ENCODE peak calls at places on chromosomes 1 and 21, in nine cellular contexts. G is body of pancreas, J is BE2C, N is prostate gland, F is HFF-Myc, X is epithelial cell of proximal tubule, M is small intestine, K is WERI-Rb-1, H is fibroblast of lung. D is an unnamed sample.
A peak's percentile ranks its signal among the peaks of the same experiment; 100 is the strongest.

GRCh38 chr1:172167801-172168596 is 252.5 kb upstream of the C1orf105 start:
- DNase-seq in H (peak; percentile 96), N (no peak), M (peak; percentile 92), K (no peak), G (peak; percentile 20), F (no peak), X (peak; percentile 63), J (no peak), D (no peak)

GRCh38 chr1:189269011-189269410 is 1208.7 kb downstream of the BRINP3 start:
- DNase-seq in H (peak; percentile 37), K (no peak), F (no peak), X (no peak), J (no peak), N (no peak), M (no peak), G (no peak), D (no peak)

GRCh38 chr1:243708210-243708609 is 141.8 kb downstream of the AKT3 start:
- DNase-seq in H (no peak), X (no peak), G (no peak), K (no peak), N (no peak), F (no peak), M (no peak), J (no peak), D (no peak)

GRCh38 chr1:105626276-105626987 is 1430.0 kb upstream of the PRMT6 start:
- DNase-seq in X (no peak), N (no peak), K (no peak), M (no peak), H (no peak), F (no peak), J (no peak), G (no peak), D (no peak)

GRCh38 chr1:1630191-1630964 is 1.6 kb upstream of the MMP23B start:
- DNase-seq in F (no peak), J (no peak), X (no peak), G (peak; percentile 46), H (peak; percentile 61), K (no peak), N (peak; percentile 46), M (peak; percentile 80), D (peak; percentile 99)

GRCh38 chr1:157438236-157439012 is 113.9 kb downstream of the FCRL5 start:
- DNase-seq in K (no peak), F (no peak), H (peak; percentile 1), X (no peak), M (no peak), G (no peak), N (no peak), J (no peak), D (no peak)

GRCh38 chr1:67853704-67854103 is 20.4 kb upstream of the GNG12 start:
- DNase-seq in G (peak; percentile 48), X (no peak), N (no peak), F (peak; percentile 64), H (peak; percentile 88), M (peak; percentile 54), J (peak; percentile 64), K (peak; percentile 83), D (peak; percentile 78)

GRCh38 chr1:201486158-201486557 is 17.2 kb upstream of the PHLDA3 start:
- DNase-seq in F (no peak), X (no peak), M (no peak), H (no peak), J (no peak), K (no peak), G (no peak), N (no peak), D (no peak)

GRCh38 chr1:81803423-81804103 is 2.8 kb downstream of the ADGRL2 start:
- DNase-seq in H (peak; percentile 25), G (peak; percentile 15), M (no peak), F (no peak), J (no peak), K (peak; percentile 21), N (peak; percentile 20), X (no peak), D (peak; percentile 13)

GRCh38 chr21:46431448-46431847 is 27.2 kb upstream of the DIP2A start:
- DNase-seq in M (no peak), H (no peak), X (no peak), K (no peak), N (no peak), G (no peak), J (no peak), F (no peak), D (peak; percentile 43)

GRCh38 chr1:19861034-19861433 is 21.2 kb upstream of the OTUD3 start:
- DNase-seq in N (peak; percentile 61), K (no peak), F (peak; percentile 61), G (no peak), H (peak; percentile 78), J (no peak), M (peak; percentile 98), X (no peak), D (no peak)

GRCh38 chr1:37124501-37124900 is 90.2 kb upstream of the GRIK3 start:
- DNase-seq in H (no peak), N (no peak), J (peak; percentile 67), G (no peak), K (no peak), X (no peak), M (no peak), F (no peak), D (no peak)

GRCh38 chr1:177945943-177946650 is 23.8 kb downstream of the SEC16B start:
- DNase-seq in G (peak; percentile 51), H (peak; percentile 42), F (no peak), M (peak; percentile 34), N (peak; percentile 28), K (peak; percentile 76), X (no peak), J (peak; percentile 56), D (peak; percentile 83)

GRCh38 chr21:32414579-32415358 is 2.3 kb downstream of the EVA1C start:
- DNase-seq in M (no peak), N (no peak), K (no peak), X (no peak), J (no peak), H (peak; percentile 52), G (no peak), F (no peak), D (no peak)

GRCh38 chr1:23533288-23534130 is 2.5 kb upstream of the E2F2 start:
- DNase-seq in J (no peak), X (no peak), K (no peak), N (no peak), G (no peak), M (no peak), H (no peak), F (no peak), D (no peak)

GRCh38 chr1:171916315-171916771 is 75.0 kb downstream of the DNM3 start:
- DNase-seq in M (no peak), G (no peak), J (no peak), H (no peak), F (no peak), N (no peak), K (no peak), X (no peak), D (no peak)

GRCh38 chr1:201554789-201555592 is 16.1 kb downstream of the NAV1 start:
- DNase-seq in X (no peak), M (no peak), N (no peak), G (no peak), K (no peak), J (no peak), H (no peak), F (no peak), D (no peak)

GRCh38 chr1:218813247-218813646 is 360.4 kb upstream of the LYPLAL1 start:
- DNase-seq in X (no peak), F (no peak), N (no peak), K (no peak), G (no peak), M (no peak), H (peak; percentile 84), J (no peak), D (no peak)

GRCh38 chr1:114108741-114109255 is 44.9 kb downstream of the SYT6 start:
- DNase-seq in J (peak; percentile 48), N (no peak), G (no peak), K (no peak), H (peak; percentile 81), F (no peak), M (no peak), X (no peak), D (no peak)

DNA sequence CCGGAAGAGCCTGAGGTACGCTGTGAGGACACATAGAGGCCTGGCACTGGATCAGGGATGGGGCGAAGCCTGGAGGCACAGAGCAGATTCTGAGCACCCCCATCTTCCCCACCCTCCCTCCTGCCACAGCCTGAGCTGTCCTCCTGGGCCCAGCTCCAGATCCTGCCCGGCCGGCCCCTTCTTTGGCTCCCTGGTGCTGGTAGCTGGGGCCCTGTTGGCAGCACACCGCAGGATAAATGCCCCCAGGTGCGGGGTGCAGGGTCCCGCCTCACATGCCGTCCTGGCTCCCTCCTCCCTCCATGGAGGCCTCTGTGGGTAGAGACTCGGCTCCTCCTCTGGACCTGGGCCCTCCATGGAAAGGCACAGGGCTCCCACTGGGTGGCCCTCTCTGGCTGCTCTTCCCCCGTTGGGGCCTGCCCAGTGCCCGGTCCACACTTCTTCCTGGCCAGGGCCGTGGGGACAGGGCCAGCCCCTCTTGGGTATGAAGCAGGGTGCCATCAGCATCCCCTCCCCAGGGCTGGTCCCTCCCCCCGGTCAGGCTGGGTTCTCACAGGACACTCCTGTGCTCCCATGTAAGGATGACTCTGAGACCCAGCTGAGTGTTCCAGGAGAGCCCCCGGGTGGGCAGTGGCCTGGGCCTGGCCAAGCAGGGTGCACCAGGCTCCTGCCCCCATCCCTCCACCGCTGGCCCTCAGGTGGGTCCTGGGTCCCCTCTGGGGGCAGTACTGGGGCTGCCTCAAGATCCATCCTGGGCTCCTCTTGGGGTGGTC is 1.1 kb upstream of the OBSCN start:
- DNase-seq in X (no peak), N (no peak), M (no peak), K (no peak), H (no peak), J (no peak), F (no peak), G (no peak), D (peak; percentile 51)
- H3K4me3 ChIP-seq in X (no peak overlapping the region), N (no peak overlapping the region), M (no peak overlapping the region), K (no peak overlapping the region), H (no peak overlapping the region), J (no peak overlapping the region), F (no peak overlapping the region), G (no peak overlapping the region), D (no peak overlapping the region)

GRCh38 chr1:25031601-25031965 is 101.5 kb upstream of the RUNX3 start:
- DNase-seq in H (no peak), G (no peak), X (no peak), N (no peak), F (no peak), M (no peak), K (no peak), J (no peak), D (no peak)
- H3K4me3 ChIP-seq in H (no peak overlapping the region), G (no peak overlapping the region), X (no peak overlapping the region), N (no peak overlapping the region), F (no peak overlapping the region), M (no peak overlapping the region), K (no peak overlapping the region), J (no peak overlapping the region), D (no peak overlapping the region)

GRCh38 chr1:143720087-143721023 is 251.4 kb downstream of the FAM72C start:
- DNase-seq in F (no peak), K (no peak), M (peak; percentile 64), J (peak; percentile 93), G (peak; percentile 48), X (no peak), N (no peak), H (no peak), D (peak; percentile 36)
- H3K4me3 ChIP-seq in F (no peak overlapping the region), K (no peak overlapping the region), M (peak overlapping the region; percentile 36), J (peak overlapping the region; percentile 68), G (no peak overlapping the region), X (peak overlapping the region; percentile 35), N (no peak overlapping the region), H (no peak overlapping the region), D (peak overlapping the region; percentile 18)

DNA sequence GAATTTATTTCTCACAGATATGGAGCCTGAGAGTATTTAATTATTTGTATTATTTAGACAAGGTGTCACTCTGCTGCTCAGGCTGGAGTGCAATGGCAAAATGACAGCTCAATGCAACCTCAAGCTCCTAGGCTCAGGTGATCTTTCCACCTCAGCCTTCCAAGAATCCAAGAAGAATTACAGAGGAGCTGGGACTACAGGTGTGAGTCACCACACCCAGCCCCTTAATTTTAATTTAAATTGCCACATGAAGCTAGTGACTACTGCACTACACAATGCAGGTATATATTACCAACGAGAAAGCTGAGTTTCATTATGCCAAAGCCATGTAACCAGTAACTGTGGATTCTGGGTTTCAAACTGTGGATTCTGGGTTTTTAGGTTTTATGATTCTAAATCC is 2.1 kb downstream of the KHDC4 start:
- DNase-seq in X (no peak), G (no peak), M (peak; percentile 41), H (no peak), K (no peak), N (no peak), J (no peak), F (no peak), D (no peak)
- H3K4me3 ChIP-seq in X (peak overlapping the region; percentile 85), G (no peak overlapping the region), M (peak overlapping the region; percentile 28), H (peak overlapping the region; percentile 94), K (no peak overlapping the region), N (no peak overlapping the region), J (peak overlapping the region; percentile 6), F (peak overlapping the region; percentile 97), D (no peak overlapping the region)